ENCODE peak calls at places on chromosomes 11 and 22, in eight cellular contexts. U is A549, Q is coronary artery, X is MCF 10A, M is left lung, V is neural progenitor cell, Z is dorsolateral prefrontal cortex, W is HFF-Myc. H is an unnamed sample.

GRCh38 chr22:27537481-27537891 is 264.1 kb downstream of the MN1 start:
- DNase-seq in U (no peak), Q (no peak), X (no peak), M (no peak), V (no peak), Z (no peak), W (no peak), H (no peak)

GRCh38 chr11:15607361-15608036 is 492.8 kb downstream of the INSC start:
- DNase-seq in U (no peak), Q (no peak), X (no peak), M (no peak), V (no peak), Z (no peak), W (no peak), H (no peak)

GRCh38 chr11:63670738-63671321 is 346 bp downstream of the ATL3 start:
- DNase-seq in U (peak), Q (no peak), X (peak), M (peak), V (peak), Z (peak), W (no peak), H (peak)

GRCh38 chr11:120558754-120559431 is 47.3 kb downstream of the GRIK4 start:
- DNase-seq in U (no peak), Q (no peak), X (no peak), M (no peak), V (no peak), Z (no peak), W (no peak), H (no peak)

GRCh38 chr11:116428638-116428975 is 344.2 kb downstream of the BUD13 start:
- DNase-seq in U (no peak), Q (no peak), X (no peak), M (no peak), V (no peak), Z (no peak), W (no peak), H (no peak)

GRCh38 chr11:133343951-133344350 is 188.3 kb downstream of the OPCML start:
- DNase-seq in U (no peak), Q (no peak), X (peak), M (no peak), V (no peak), Z (no peak), W (no peak), H (no peak)

GRCh38 chr22:40183029-40183581 is 5.4 kb downstream of the TNRC6B start:
- DNase-seq in U (no peak), Q (no peak), X (peak), M (no peak), V (peak), Z (no peak), W (no peak), H (no peak)

GRCh38 chr22:42347281-42347824 is 76.9 kb upstream of the TCF20 start:
- DNase-seq in U (no peak), Q (no peak), X (no peak), M (no peak), V (no peak), Z (no peak), W (no peak), H (no peak)

GRCh38 chr11:77112641-77113381 is 10.2 kb downstream of the OMP start:
- DNase-seq in U (no peak), Q (no peak), X (no peak), M (no peak), V (no peak), Z (no peak), W (no peak), H (no peak)

GRCh38 chr11:67252831-67253239 is 13.4 kb upstream of the GRK2 start:
- DNase-seq in U (peak), Q (no peak), X (peak), M (no peak), V (peak), Z (no peak), W (no peak), H (no peak)
- TF ChIP-seq CTCF in U (peak), Q (no peak), X (peak), M (no peak), V (peak), Z (peak), W (peak), H (peak)

GRCh38 chr11:125887373-125888324 is at the start of gene HYLS1:
- DNase-seq in U (peak), Q (peak), X (peak), M (peak), V (peak), Z (peak), W (peak), H (peak)
- TF ChIP-seq CTCF in U (no peak), Q (peak), X (no peak), M (peak), V (peak), Z (peak), W (no peak), H (peak)

DNA sequence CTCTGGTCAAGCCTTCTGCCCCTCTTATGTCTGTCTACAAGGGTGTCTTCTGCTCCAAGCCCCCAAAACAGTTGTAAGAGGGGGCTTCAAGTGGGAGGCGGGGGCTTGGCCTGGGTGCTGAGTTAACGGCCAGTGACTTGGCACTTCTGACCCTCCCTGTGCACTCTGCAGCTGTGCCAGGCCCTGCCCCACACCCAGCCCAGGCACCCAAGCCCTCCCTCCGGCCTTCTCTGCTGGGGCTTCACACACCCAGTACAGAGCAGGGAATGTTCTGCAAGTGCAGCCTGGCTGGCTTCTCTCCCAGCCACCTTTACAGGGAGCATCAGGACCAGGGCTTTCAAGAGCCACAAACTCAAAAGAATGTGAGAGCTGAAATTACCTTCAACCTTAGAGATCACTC is 3.8 kb downstream of the TMEM121B start:
- DNase-seq in U (no peak), Q (no peak), X (no peak), M (no peak), V (no peak), Z (no peak), W (no peak), H (no peak)
- TF ChIP-seq CTCF in U (no peak), Q (no peak), X (no peak), M (no peak), V (no peak), Z (no peak), W (no peak), H (no peak)

DNA sequence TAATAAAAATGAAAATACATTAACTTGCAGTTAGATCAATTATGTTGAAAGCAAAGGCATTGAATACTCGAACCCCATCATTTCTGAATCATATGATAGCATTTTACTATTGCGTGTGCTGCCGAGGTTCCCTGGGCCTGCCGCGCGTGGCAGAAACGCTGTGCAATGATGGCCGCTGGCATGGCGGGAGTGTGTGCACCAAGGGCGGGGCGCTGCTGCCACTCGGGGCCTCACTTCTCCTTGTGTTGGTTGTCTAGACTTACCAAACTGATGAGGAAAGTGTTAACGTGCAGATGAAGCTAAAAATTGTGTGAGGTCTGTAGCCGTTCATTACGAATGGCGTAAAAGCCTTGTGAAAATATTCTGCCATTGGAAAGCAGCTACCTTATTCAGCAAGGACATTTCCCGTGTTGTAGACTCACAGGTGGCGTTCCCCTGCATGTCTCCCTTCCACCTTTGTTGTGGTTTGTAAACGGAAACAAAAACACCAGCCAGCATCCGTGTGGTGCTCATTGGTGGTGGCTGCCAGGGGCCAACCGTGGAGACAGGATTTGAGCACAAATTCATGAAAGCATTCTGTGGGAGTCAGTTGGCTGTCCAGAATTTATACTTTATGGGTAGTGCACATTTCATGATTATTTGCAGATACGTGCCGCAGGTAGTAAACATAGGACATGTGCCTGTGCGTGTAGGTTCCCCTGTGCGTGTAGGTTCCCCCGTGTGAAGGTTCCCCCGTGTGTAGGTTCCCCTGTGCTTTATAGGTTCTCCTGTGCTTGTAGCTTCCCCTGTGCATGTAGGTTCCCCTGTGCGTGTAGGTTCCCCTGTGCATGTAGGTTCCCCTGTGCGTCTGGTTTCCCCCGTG is 5.9 kb upstream of the GRAMD4 start:
- DNase-seq in U (no peak), Q (no peak), X (no peak), M (no peak), V (no peak), Z (no peak), W (no peak), H (no peak)
- TF ChIP-seq CTCF in U (no peak), Q (no peak), X (no peak), M (no peak), V (no peak), Z (no peak), W (no peak), H (no peak)

GRCh38 chr11:19218216-19218615 is 16.4 kb upstream of the CSRP3 start:
- DNase-seq in U (no peak), Q (no peak), X (no peak), M (no peak), V (no peak), Z (no peak), W (no peak), H (no peak)

GRCh38 chr11:19216709-19217374 is 15.1 kb upstream of the CSRP3 start:
- DNase-seq in U (no peak), Q (no peak), X (peak), M (no peak), V (no peak), Z (no peak), W (no peak), H (no peak)

GRCh38 chr11:19220903-19221682 is 19.3 kb upstream of the CSRP3 start:
- DNase-seq in U (no peak), Q (no peak), X (no peak), M (peak), V (no peak), Z (no peak), W (no peak), H (no peak)

GRCh38 chr11:19218801-19219460 is 17.1 kb upstream of the CSRP3 start:
- DNase-seq in U (no peak), Q (no peak), X (peak), M (no peak), V (no peak), Z (no peak), W (no peak), H (no peak)

GRCh38 chr11:19216021-19216420 is 14.2 kb upstream of the CSRP3 start:
- DNase-seq in U (no peak), Q (no peak), X (no peak), M (no peak), V (no peak), Z (no peak), W (no peak), H (no peak)
- TF ChIP-seq CTCF in U (no peak), Q (no peak), X (no peak), M (no peak), V (no peak), Z (no peak), W (no peak), H (no peak)

DNA sequence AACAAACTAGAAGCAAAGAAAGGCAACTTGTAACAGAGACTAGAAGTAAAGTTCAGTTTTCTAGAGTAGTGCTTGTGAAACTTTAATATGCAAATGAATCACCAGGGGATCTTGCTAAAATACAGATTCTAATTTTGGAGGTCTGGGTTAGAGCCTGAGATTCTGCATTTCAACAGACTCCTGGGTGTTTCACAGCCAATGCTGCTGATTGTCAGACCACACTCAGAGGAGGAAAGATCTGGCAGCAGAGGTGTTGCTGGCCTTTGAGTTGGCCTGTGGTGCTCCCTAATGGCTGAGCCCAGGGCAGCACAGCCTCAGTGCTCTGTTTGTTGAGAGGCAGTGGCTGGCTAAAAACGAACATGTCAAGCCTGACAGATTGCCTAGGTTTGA is 5.4 kb downstream of the CRY2 start:
- DNase-seq in U (no peak), Q (no peak), X (no peak), M (no peak), V (no peak), Z (no peak), W (no peak), H (no peak)
- TF ChIP-seq CTCF in U (no peak), Q (no peak), X (no peak), M (no peak), V (no peak), Z (no peak), W (no peak), H (no peak)

GRCh38 chr22:30555282-30556210 is 9.0 kb upstream of the SEC14L6 start:
- DNase-seq in U (no peak), Q (no peak), X (no peak), M (no peak), V (no peak), Z (no peak), W (no peak), H (no peak)

GRCh38 chr22:30557243-30557642 is 10.7 kb upstream of the SEC14L6 start:
- DNase-seq in U (no peak), Q (no peak), X (no peak), M (no peak), V (no peak), Z (no peak), W (no peak), H (no peak)

GRCh38 chr22:30553971-30554370 is 7.4 kb upstream of the SEC14L6 start:
- DNase-seq in U (no peak), Q (no peak), X (no peak), M (no peak), V (no peak), Z (no peak), W (no peak), H (no peak)

GRCh38 chr22:30556388-30556787 is 9.8 kb upstream of the SEC14L6 start:
- DNase-seq in U (no peak), Q (no peak), X (no peak), M (no peak), V (peak), Z (no peak), W (no peak), H (no peak)

GRCh38 chr22:30552719-30553118 is 6.2 kb upstream of the SEC14L6 start:
- DNase-seq in U (no peak), Q (no peak), X (no peak), M (no peak), V (no peak), Z (no peak), W (no peak), H (no peak)
- TF ChIP-seq CTCF in U (no peak), Q (no peak), X (no peak), M (no peak), V (no peak), Z (no peak), W (no peak), H (no peak)

GRCh38 chr11:114060402-114061052 is 1.0 kb downstream of the ZBTB16 start:
- DNase-seq in U (no peak), Q (no peak), X (peak), M (peak), V (peak), Z (no peak), W (no peak), H (peak)

GRCh38 chr11:114062272-114062671 is 2.8 kb downstream of the ZBTB16 start:
- DNase-seq in U (no peak), Q (no peak), X (no peak), M (no peak), V (no peak), Z (no peak), W (no peak), H (no peak)

GRCh38 chr11:114059984-114060401 is 482 bp downstream of the ZBTB16 start:
- DNase-seq in U (no peak), Q (no peak), X (peak), M (peak), V (peak), Z (no peak), W (no peak), H (no peak)

GRCh38 chr11:114059278-114059983 is at the start of gene ZBTB16:
- DNase-seq in U (no peak), Q (peak), X (peak), M (peak), V (peak), Z (peak), W (no peak), H (peak)

DNA sequence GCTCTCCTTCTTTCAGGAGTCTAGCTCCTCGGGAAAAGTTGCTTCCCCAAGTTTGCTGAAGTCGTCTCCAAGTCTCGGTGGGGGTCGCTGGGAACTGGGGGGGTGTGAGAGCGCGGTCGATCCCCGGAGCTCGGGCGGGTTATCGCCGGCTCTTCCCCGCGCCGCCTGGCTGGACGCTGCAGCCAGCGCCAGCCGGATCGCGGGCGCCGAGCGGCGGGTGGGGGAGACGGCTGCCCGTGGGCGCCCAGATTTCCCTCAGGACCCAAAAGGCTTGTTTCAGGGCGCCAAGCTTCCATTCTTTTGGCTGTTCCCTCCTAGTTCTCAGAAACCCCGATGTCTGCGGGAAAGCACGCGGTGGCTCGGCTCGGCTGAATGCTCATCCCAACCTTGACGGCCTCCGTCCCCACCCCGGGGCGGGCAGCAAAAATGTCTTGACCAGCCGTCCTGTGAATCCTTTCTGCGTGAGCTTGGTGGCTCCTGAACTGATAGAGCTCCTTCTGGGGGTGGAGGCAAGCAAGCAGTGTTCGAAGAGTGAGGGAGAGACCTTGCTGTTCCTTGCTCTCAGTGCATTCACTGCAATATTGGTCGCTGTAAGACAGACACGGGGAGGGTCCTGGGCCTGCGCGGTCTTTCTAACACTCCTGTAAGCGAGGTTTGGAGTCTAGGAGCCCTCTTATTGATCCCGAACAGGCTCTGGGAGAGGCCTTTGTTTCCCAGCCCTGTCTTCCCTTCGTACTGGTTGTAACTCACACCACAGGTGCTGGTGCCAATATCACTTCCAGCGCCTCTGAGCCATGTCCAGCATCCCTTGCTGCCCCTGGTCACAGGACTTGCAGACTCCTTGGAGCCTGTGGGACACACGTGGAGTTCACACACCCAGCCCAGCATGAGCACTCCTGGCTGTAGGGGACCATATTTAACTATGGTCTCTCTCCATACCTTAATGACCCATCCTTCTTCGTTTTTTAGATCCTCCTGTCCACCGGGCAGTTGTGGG is 1.8 kb downstream of the ZBTB16 start:
- DNase-seq in U (no peak), Q (no peak), X (peak), M (peak), V (peak), Z (no peak), W (no peak), H (peak)
- TF ChIP-seq CTCF in U (no peak), Q (no peak), X (no peak), M (no peak), V (no peak), Z (no peak), W (no peak), H (no peak)